ENCODE peak calls at places on chromosomes 1 and 21, in four cellular contexts. T is T-helper 2 cell, W is NCI-H1417, X is NCI-H1092. J is an unnamed sample.

GRCh38 chr1:156075775-156076204 is 6.5 kb downstream of the MEX3A start:
- DNase-seq in X (no peak), W (no peak), T (no peak), J (no peak)

GRCh38 chr1:106748581-106748980 is 307.9 kb upstream of the PRMT6 start:
- DNase-seq in W (no peak), T (no peak), X (no peak), J (no peak)

GRCh38 chr1:11842154-11843041 is 5.2 kb downstream of the NPPA start:
- DNase-seq in X (no peak), T (no peak), W (peak; percentile 36), J (no peak)

GRCh38 chr1:173954179-173954578 is 37.1 kb upstream of the SERPINC1 start:
- DNase-seq in X (no peak), W (no peak), T (no peak), J (no peak)

GRCh38 chr1:41833519-41834000 is 85.2 kb downstream of the HIVEP3 start:
- DNase-seq in X (no peak), T (no peak), W (no peak), J (no peak)

GRCh38 chr1:56033321-56034037 is 545.9 kb downstream of the PLPP3 start:
- DNase-seq in W (no peak), X (no peak), T (no peak), J (no peak)

GRCh38 chr1:36134805-36135339 is 9.8 kb upstream of the COL8A2 start:
- DNase-seq in W (peak; percentile 19), X (peak; percentile 35), T (no peak), J (no peak)

GRCh38 chr1:70553192-70553956 is 142.3 kb downstream of the CTH start:
- DNase-seq in T (no peak), X (no peak), W (no peak), J (no peak)

GRCh38 chr1:83822206-83822605 is 176.7 kb downstream of the TTLL7 start:
- DNase-seq in X (no peak), W (no peak), T (no peak), J (no peak)

GRCh38 chr21:28805885-28806284 is 186.8 kb downstream of the LTN1 start:
- DNase-seq in W (no peak), T (no peak), X (no peak), J (no peak)

GRCh38 chr1:21950734-21951575 is 13.8 kb upstream of the HSPG2 start:
- DNase-seq in W (no peak), X (no peak), T (no peak), J (no peak)

GRCh38 chr21:46226146-46226545 is 2.4 kb downstream of the LSS start:
- DNase-seq in T (no peak), X (no peak), W (no peak), J (no peak)

GRCh38 chr1:187445066-187445465 is 616.3 kb downstream of the PLA2G4A start:
- DNase-seq in W (no peak), X (no peak), T (no peak), J (no peak)

GRCh38 chr1:209266590-209267172 is 316.8 kb upstream of the CAMK1G start:
- DNase-seq in X (no peak), W (no peak), T (no peak), J (no peak)

GRCh38 chr1:27589441-27589840 is 14.5 kb downstream of the AHDC1 start:
- DNase-seq in W (no peak), X (no peak), T (no peak), J (no peak)

GRCh38 chr1:89126602-89127001 is 688 bp upstream of the GBP2 start:
- DNase-seq in T (no peak), X (no peak), W (no peak), J (no peak)

GRCh38 chr1:240000634-240001033 is 91.0 kb upstream of the FMN2 start:
- DNase-seq in W (no peak), T (no peak), X (no peak), J (no peak)

GRCh38 chr21:34888569-34889286 is 160.4 kb downstream of the RUNX1 start:
- DNase-seq in T (peak; percentile 73), W (peak; percentile 97), X (peak; percentile 81), J (peak; percentile 73)

GRCh38 chr1:55887103-55887712 is 672.0 kb upstream of the USP24 start:
- DNase-seq in T (no peak), X (no peak), W (peak; percentile 8), J (no peak)

GRCh38 chr1:159532922-159533321 is 2.9 kb downstream of the OR10J5 start:
- DNase-seq in X (no peak), W (no peak), T (no peak), J (no peak)

GRCh38 chr1:10761503-10762152 is 34.8 kb downstream of the CASZ1 start:
- DNase-seq in T (no peak), W (no peak), X (no peak), J (no peak)

J was measured in effector memory CD4-positive, alpha-beta T cell.